ENCODE peak calls at places on chromosomes 16 and 17, in four cellular contexts. One of them, this sample, is unnamed.

GRCh38 chr17:59287452-59287851 is 44.0 kb upstream of the YPEL2 start:
- DNase-seq in H9: no peak
- DNase-seq in heart right ventricle: no peak
- DNase-seq in nephron progenitor cell: no peak
- DNase-seq in this sample: no peak

GRCh38 chr16:9134739-9135138 is 43.3 kb downstream of the HAPSTR1 start:
- DNase-seq in H9: peak
- DNase-seq in heart right ventricle: peak
- DNase-seq in nephron progenitor cell: peak
- DNase-seq in this sample: peak

GRCh38 chr17:53472586-53472985 is 350.1 kb upstream of the KIF2B start:
- DNase-seq in H9: no peak
- DNase-seq in heart right ventricle: no peak
- DNase-seq in nephron progenitor cell: no peak
- DNase-seq in this sample: no peak

GRCh38 chr17:28426081-28426519 is 20.1 kb upstream of the SLC46A1 start:
- DNase-seq in H9: peak
- DNase-seq in heart right ventricle: no peak
- DNase-seq in nephron progenitor cell: peak
- DNase-seq in this sample: no peak

GRCh38 chr17:45573915-45574314 is 83.4 kb upstream of the PLEKHM1 start:
- DNase-seq in H9: no peak
- DNase-seq in heart right ventricle: no peak
- DNase-seq in nephron progenitor cell: no peak
- DNase-seq in this sample: no peak

GRCh38 chr17:43650471-43650870 is 11.3 kb downstream of the MEOX1 start:
- DNase-seq in H9: no peak
- DNase-seq in heart right ventricle: no peak
- DNase-seq in nephron progenitor cell: no peak
- DNase-seq in this sample: no peak

GRCh38 chr16:57030346-57030902 is 41.1 kb downstream of the NLRC5 start:
- DNase-seq in H9: no peak
- DNase-seq in heart right ventricle: no peak
- DNase-seq in nephron progenitor cell: no peak
- DNase-seq in this sample: no peak

GRCh38 chr16:65122974-65123845 is 1.3 kb upstream of the CDH11 start:
- DNase-seq in H9: peak
- DNase-seq in heart right ventricle: peak
- DNase-seq in nephron progenitor cell: peak
- DNase-seq in this sample: no peak

GRCh38 chr17:65656390-65657250 is 95.2 kb upstream of the AXIN2 start:
- DNase-seq in H9: no peak
- DNase-seq in heart right ventricle: no peak
- DNase-seq in nephron progenitor cell: no peak
- DNase-seq in this sample: peak

GRCh38 chr17:76553163-76553908 is 13.5 kb downstream of the PRCD start:
- DNase-seq in H9: peak
- DNase-seq in heart right ventricle: no peak
- DNase-seq in nephron progenitor cell: no peak
- DNase-seq in this sample: no peak

GRCh38 chr17:44956998-44957981 is 9.7 kb upstream of the KIF18B start:
- DNase-seq in H9: no peak
- DNase-seq in heart right ventricle: no peak
- DNase-seq in nephron progenitor cell: no peak
- DNase-seq in this sample: no peak

GRCh38 chr16:59510008-59510424 is 775.9 kb upstream of the GOT2 start:
- DNase-seq in H9: no peak
- DNase-seq in heart right ventricle: peak
- DNase-seq in nephron progenitor cell: no peak
- DNase-seq in this sample: no peak

GRCh38 chr17:30600830-30601494 is 123.8 kb downstream of the GOSR1 start:
- DNase-seq in H9: no peak
- DNase-seq in heart right ventricle: no peak
- DNase-seq in nephron progenitor cell: peak
- DNase-seq in this sample: peak

DNA sequence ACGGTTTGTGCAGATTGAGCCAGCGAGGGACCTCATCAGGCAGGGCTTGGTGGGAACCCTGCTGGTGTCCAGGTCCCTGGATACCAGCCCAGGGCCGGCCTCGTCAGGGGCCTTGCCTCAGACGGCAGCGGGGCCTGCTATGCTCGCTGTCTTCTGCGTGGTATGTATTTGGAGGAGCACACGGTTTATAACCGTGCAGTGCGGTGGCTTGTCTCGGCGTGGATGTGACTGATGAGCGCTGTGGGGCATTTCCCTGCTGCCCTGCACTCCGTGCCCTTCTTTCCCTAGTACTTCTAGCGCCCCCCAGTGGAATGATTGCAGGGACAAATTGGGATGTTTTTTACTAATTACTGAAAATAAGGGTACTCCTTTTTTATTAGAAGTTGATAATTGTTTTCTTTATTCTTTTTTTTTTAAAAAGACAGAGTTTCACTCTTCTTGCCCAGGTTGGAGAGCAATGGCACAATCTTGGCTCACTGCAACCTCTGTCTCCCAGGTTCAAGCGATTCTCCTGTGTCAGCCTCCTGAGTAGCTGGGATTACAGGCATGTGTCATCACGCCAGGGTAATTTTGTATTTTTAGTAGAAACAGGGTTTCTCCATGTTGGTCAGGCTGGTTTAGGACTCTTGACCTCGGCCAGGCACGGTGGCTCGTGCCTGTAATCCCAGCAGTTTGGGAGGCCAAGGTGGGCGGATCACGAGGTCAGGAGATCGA is 15.3 kb downstream of the TBCD start:
- DNase-seq in H9: peak
- DNase-seq in heart right ventricle: no peak
- DNase-seq in nephron progenitor cell: peak
- DNase-seq in this sample: peak
- TF ChIP-seq CTCF in H9: peak
- TF ChIP-seq CTCF in heart right ventricle: peak
- TF ChIP-seq CTCF in nephron progenitor cell: peak
- TF ChIP-seq CTCF in this sample: peak

DNA sequence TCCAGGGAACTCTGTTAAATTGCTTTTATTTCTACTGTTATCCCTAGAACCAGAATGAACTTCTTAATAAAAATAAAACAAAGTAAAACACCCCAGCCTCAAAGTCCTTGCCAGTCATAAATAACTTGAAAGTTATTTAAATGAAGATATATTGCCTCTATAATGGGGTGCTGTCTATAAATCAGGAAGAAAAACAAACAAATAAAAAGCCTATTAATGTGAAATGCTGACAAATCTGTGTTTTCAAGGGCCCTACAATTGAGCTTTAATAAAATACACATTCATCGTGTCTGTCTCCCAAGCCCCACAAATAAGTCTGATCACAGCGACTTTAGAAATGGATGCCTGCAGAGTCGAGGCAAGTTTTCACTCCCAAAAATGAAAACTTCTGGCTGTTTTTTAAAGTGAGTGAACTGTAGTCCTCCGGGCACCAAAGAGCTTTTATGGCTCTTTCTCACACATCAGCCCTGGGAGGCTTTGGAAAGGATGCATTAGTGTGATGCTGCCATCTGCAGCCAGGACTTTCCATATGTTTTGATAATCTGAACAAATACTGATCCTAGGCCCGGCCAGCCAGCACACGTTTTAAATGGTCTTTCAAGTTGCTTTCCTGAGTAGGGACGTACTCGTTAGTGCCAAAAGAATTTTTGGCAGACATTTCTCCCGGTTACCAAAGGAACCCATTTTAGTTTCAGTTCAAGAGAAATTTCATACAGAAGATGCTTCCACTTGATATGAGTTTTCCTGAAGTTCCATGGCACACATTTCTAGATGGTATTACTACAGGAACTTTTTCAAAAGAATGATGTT is 16.3 kb downstream of the NACA2 start:
- DNase-seq in H9: peak
- DNase-seq in heart right ventricle: no peak
- DNase-seq in nephron progenitor cell: peak
- DNase-seq in this sample: peak
- TF ChIP-seq CTCF in H9: peak
- TF ChIP-seq CTCF in heart right ventricle: no peak
- TF ChIP-seq CTCF in nephron progenitor cell: peak
- TF ChIP-seq CTCF in this sample: no peak

DNA sequence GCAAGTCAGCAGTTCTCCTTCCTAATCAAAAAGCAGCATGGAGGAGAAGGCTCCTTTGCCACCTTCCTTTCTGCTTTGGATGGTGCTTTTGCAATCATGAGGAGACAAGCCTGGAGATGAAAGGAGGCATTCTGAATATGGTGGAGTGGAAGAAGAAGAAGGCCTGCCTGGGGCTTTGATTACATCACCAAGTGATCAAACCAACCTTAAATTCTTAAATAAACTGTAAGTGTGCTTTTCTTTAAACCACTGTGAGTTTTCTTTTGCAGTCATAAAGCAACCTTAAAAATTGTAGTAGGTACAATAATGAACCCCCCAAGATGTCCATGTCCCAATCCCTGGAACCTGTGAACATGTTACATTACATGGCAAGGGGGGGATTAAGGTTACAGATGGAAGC is 31.7 kb upstream of the IL21R start:
- DNase-seq in H9: no peak
- DNase-seq in heart right ventricle: no peak
- DNase-seq in nephron progenitor cell: no peak
- DNase-seq in this sample: peak
- TF ChIP-seq CTCF in H9: no peak
- TF ChIP-seq CTCF in heart right ventricle: no peak
- TF ChIP-seq CTCF in nephron progenitor cell: no peak
- TF ChIP-seq CTCF in this sample: no peak

DNA sequence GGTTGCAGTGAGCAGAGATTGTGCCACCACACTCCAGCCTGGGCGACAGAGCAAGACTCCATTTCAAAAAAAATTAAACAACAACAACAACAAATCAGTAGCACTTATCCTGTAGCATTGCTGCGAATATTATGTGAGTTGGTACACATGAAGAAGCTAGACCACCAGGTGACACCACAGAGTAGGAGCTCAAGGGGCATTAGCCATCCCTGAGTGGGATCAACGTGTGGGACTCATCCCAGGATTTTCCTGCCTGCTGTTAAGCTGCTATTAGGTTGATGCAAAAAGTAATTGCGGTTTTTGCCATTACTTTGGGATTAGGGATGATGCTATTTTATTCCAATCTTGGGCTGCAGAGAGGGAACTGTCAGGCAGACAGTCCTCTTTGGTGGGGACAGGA is 47.2 kb downstream of the OTOA start:
- DNase-seq in H9: no peak
- DNase-seq in heart right ventricle: no peak
- DNase-seq in nephron progenitor cell: no peak
- DNase-seq in this sample: no peak
- TF ChIP-seq CTCF in H9: no peak
- TF ChIP-seq CTCF in heart right ventricle: no peak
- TF ChIP-seq CTCF in nephron progenitor cell: no peak
- TF ChIP-seq CTCF in this sample: no peak

GRCh38 chr17:47941246-47941997 is at the start of gene PNPO:
- DNase-seq in H9: peak
- DNase-seq in heart right ventricle: peak
- DNase-seq in nephron progenitor cell: peak
- DNase-seq in this sample: peak
- TF ChIP-seq CTCF in H9: no peak
- TF ChIP-seq CTCF in heart right ventricle: no peak
- TF ChIP-seq CTCF in nephron progenitor cell: no peak
- TF ChIP-seq CTCF in this sample: no peak

GRCh38 chr17:81346908-81347349 is 48.3 kb upstream of the BAHCC1 start:
- DNase-seq in H9: peak
- DNase-seq in heart right ventricle: no peak
- DNase-seq in nephron progenitor cell: no peak
- DNase-seq in this sample: no peak

GRCh38 chr17:81342700-81343070 is 47.6 kb upstream of the SLC38A10 start:
- DNase-seq in H9: peak
- DNase-seq in heart right ventricle: no peak
- DNase-seq in nephron progenitor cell: no peak
- DNase-seq in this sample: no peak

GRCh38 chr17:81347437-81347836 is 47.8 kb upstream of the BAHCC1 start:
- DNase-seq in H9: peak
- DNase-seq in heart right ventricle: no peak
- DNase-seq in nephron progenitor cell: no peak
- DNase-seq in this sample: no peak

GRCh38 chr17:81346090-81346907 is 49.0 kb upstream of the BAHCC1 start:
- DNase-seq in H9: peak
- DNase-seq in heart right ventricle: peak
- DNase-seq in nephron progenitor cell: peak
- DNase-seq in this sample: peak

GRCh38 chr17:81345211-81346089 is 49.8 kb upstream of the BAHCC1 start:
- DNase-seq in H9: peak
- DNase-seq in heart right ventricle: peak
- DNase-seq in nephron progenitor cell: peak
- DNase-seq in this sample: peak
- TF ChIP-seq CTCF in H9: peak
- TF ChIP-seq CTCF in heart right ventricle: peak
- TF ChIP-seq CTCF in nephron progenitor cell: peak
- TF ChIP-seq CTCF in this sample: no peak

This sample was measured in activated CD8-positive, alpha-beta T cell treated with anti-CD3 and anti-CD28 coated beads for 36 hours.